ENCODE peak calls at places on chromosomes 5 and 9, in four cellular contexts. W is HS-27A, I is psoas muscle, Y is body of pancreas. A is an unnamed sample.

GRCh38 chr5:179373101-179373934 is 28.1 kb upstream of the ADAMTS2 start:
- DNase-seq in W (no peak), I (no peak), Y (no peak), A (peak)

GRCh38 chr9:132597073-132597775 is 14.8 kb downstream of the BARHL1 start:
- DNase-seq in W (no peak), I (no peak), Y (peak), A (no peak)

GRCh38 chr5:69231851-69232250 is 2.8 kb upstream of the CDK7 start:
- DNase-seq in W (no peak), I (no peak), Y (no peak), A (no peak)

GRCh38 chr9:5191983-5192382 is 6.5 kb upstream of the INSL6 start:
- DNase-seq in W (no peak), I (no peak), Y (no peak), A (no peak)

GRCh38 chr9:130262061-130262745 is 3.4 kb upstream of the HMCN2 start:
- DNase-seq in W (no peak), I (no peak), Y (no peak), A (no peak)

GRCh38 chr9:38254151-38254550 is 138.4 kb upstream of the ALDH1B1 start:
- DNase-seq in W (no peak), I (no peak), Y (no peak), A (no peak)

GRCh38 chr5:2761921-2762488 is 10.5 kb upstream of the IRX2 start:
- DNase-seq in W (no peak), I (no peak), Y (no peak), A (no peak)

GRCh38 chr9:121738969-121739368 is 87.5 kb downstream of the DAB2IP start:
- DNase-seq in W (no peak), I (no peak), Y (no peak), A (peak)

GRCh38 chr9:72983056-72983455 is 30.2 kb upstream of the ALDH1A1 start:
- DNase-seq in W (no peak), I (no peak), Y (peak), A (no peak)

GRCh38 chr5:43602818-43603534 is at the start of gene NNT:
- DNase-seq in W (peak), I (peak), Y (peak), A (peak)

GRCh38 chr9:129866373-129867137 is 31.3 kb downstream of the USP20 start:
- DNase-seq in W (no peak), I (peak), Y (no peak), A (no peak)

GRCh38 chr9:112115955-112116354 is 59.1 kb downstream of the SUSD1 start:
- DNase-seq in W (no peak), I (no peak), Y (no peak), A (no peak)

GRCh38 chr5:142722146-142722545 is 36.3 kb upstream of the FGF1 start:
- DNase-seq in W (no peak), I (no peak), Y (no peak), A (no peak)

GRCh38 chr5:167049043-167049663 is 1242.3 kb upstream of the WWC1 start:
- DNase-seq in W (no peak), I (no peak), Y (peak), A (peak)

GRCh38 chr5:161105563-161105962 is 253.6 kb upstream of the ATP10B start:
- DNase-seq in W (no peak), I (no peak), Y (no peak), A (peak)